ENCODE peak calls at places on chromosome 12, in six cellular contexts. K, L, S, Z, E and R are unnamed samples.

GRCh38 chr12:49887091-49887490 is 16.6 kb downstream of the FAIM2 start:
- DNase-seq in E (no peak), S (no peak), K (no peak), L (peak), Z (no peak), R (no peak)

GRCh38 chr12:106999444-106999843 is 12.5 kb upstream of the MTERF2 start:
- DNase-seq in E (no peak), L (no peak), Z (no peak), K (no peak), S (no peak), R (peak)

GRCh38 chr12:9933966-9934365 is 1.8 kb upstream of the CLEC2A start:
- DNase-seq in E (no peak), Z (no peak), L (no peak), K (no peak), S (no peak), R (no peak)

GRCh38 chr12:11085419-11085818 is 6.7 kb downstream of the TAS2R43 start:
- DNase-seq in Z (no peak), E (peak), L (no peak), S (no peak), K (no peak), R (no peak)

GRCh38 chr12:32025906-32026305 is 66.7 kb downstream of the RESF1 start:
- DNase-seq in K (no peak), Z (peak), L (no peak), S (no peak), E (no peak), R (no peak)

GRCh38 chr12:19026637-19027508 is 102.7 kb upstream of the PLEKHA5 start:
- DNase-seq in E (no peak), L (no peak), Z (no peak), K (no peak), S (no peak), R (no peak)

GRCh38 chr12:89245090-89245489 is 107.2 kb downstream of the DUSP6 start:
- DNase-seq in L (no peak), E (peak), K (no peak), S (no peak), Z (no peak), R (no peak)

GRCh38 chr12:11877869-11878780 is 192.6 kb upstream of the BCL2L14 start:
- DNase-seq in S (no peak), Z (peak), L (peak), K (peak), E (peak), R (no peak)

GRCh38 chr12:116054280-116054679 is 223.2 kb downstream of the MED13L start:
- DNase-seq in L (no peak), S (no peak), Z (no peak), E (no peak), K (no peak), R (no peak)

GRCh38 chr12:120630139-120630895 is 10.1 kb upstream of the CABP1 start:
- DNase-seq in S (no peak), E (no peak), L (no peak), K (no peak), Z (no peak), R (no peak)

GRCh38 chr12:12716151-12716844 is 870 bp upstream of the CDKN1B start:
- DNase-seq in K (peak), Z (no peak), E (peak), L (no peak), S (no peak), R (no peak)

GRCh38 chr12:98399532-98399931 is 115.9 kb upstream of the TMPO start:
- DNase-seq in Z (no peak), S (no peak), L (peak), E (peak), K (no peak), R (no peak)

GRCh38 chr12:48901278-48901677 is 24.0 kb downstream of the FKBP11 start:
- DNase-seq in K (no peak), L (no peak), S (no peak), Z (no peak), E (no peak), R (no peak)

GRCh38 chr12:121453629-121454028 is 53.7 kb downstream of the RNF34 start:
- DNase-seq in K (no peak), S (no peak), E (no peak), Z (no peak), L (no peak), R (no peak)

GRCh38 chr12:108985750-108986149 is 35.1 kb downstream of the SVOP start:
- DNase-seq in K (no peak), S (no peak), Z (no peak), L (no peak), E (no peak), R (no peak)

GRCh38 chr12:119669744-119670472 is 2.0 kb downstream of the PRKAB1 start:
- DNase-seq in Z (peak), K (no peak), S (peak), E (no peak), L (no peak), R (peak)

GRCh38 chr12:52037248-52037861 is 13.9 kb upstream of the NR4A1 start:
- DNase-seq in K (no peak), Z (peak), E (peak), L (peak), S (no peak), R (no peak)

GRCh38 chr12:8689606-8690175 is 8.1 kb upstream of the RIMKLB start:
- DNase-seq in E (no peak), L (no peak), K (no peak), S (no peak), Z (no peak), R (no peak)

GRCh38 chr12:7017870-7018349 is 366 bp downstream of the LPCAT3 start:
- DNase-seq in Z (peak), S (no peak), L (no peak), K (peak), E (no peak), R (no peak)

GRCh38 chr12:49624919-49625577 is 1.7 kb downstream of the PRPF40B start:
- DNase-seq in E (peak), Z (no peak), S (no peak), L (no peak), K (no peak), R (no peak)

GRCh38 chr12:80041691-80042090 is 57.6 kb upstream of the OTOGL start:
- DNase-seq in E (peak), S (no peak), Z (no peak), K (no peak), L (no peak), R (no peak)

GRCh38 chr12:54038760-54039414 is 6.0 kb downstream of the HOXC5 start:
- DNase-seq in S (no peak), K (no peak), E (no peak), Z (no peak), L (no peak), R (peak)

GRCh38 chr12:40248585-40249297 is 23.9 kb downstream of the LRRK2 start:
- DNase-seq in L (no peak), E (peak), Z (no peak), K (no peak), S (no peak), R (peak)

GRCh38 chr12:99505805-99506204 is 141.7 kb upstream of the GARIN6 start:
- DNase-seq in E (peak), S (no peak), Z (no peak), L (no peak), K (no peak), R (no peak)

GRCh38 chr12:114996382-114996781 is 312.4 kb upstream of the TBX3 start:
- DNase-seq in S (no peak), K (no peak), Z (no peak), L (no peak), E (no peak), R (no peak)

GRCh38 chr12:94586589-94587259 is 63.6 kb downstream of the TMCC3 start:
- DNase-seq in Z (peak), E (peak), K (no peak), L (no peak), S (no peak), R (no peak)

DNA sequence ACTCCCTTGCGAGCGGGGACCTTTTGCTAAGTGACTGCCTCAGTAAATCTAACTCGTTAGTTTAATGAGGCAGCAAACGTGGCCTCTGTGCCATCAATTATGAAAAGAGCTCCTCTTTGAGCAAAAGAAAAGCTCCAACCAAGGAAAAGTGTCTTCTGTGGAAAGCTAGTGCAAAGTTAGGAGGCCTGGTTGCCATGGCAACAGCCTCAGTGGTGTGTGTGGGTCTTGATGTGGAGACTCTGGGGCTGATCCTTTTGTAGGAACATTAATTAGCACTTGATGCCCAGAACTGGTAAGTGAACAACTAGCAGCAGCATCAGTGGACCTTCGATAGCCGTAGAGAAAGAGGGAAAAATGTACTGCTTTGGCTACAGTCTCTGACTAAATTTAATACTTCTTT is 145.7 kb downstream of the CHST11 start:
- DNase-seq in K (no peak), E (no peak), S (no peak), L (no peak), Z (no peak), R (no peak)
- H3K27ac ChIP-seq in K (no peak), E (no peak), S (no peak), L (no peak), Z (no peak), R (peak)

GRCh38 chr12:110107369-110108281 is 16.5 kb upstream of the IFT81 start:
- DNase-seq in Z (peak), E (peak), K (no peak), S (peak), L (no peak), R (no peak)
- H3K27ac ChIP-seq in Z (peak), E (peak), K (no peak), S (peak), L (peak), R (no peak)

GRCh38 chr12:84157170-84157569 is 755.4 kb downstream of the SLC6A15 start:
- DNase-seq in E (no peak), L (no peak), Z (no peak), K (no peak), S (no peak), R (no peak)
- H3K27ac ChIP-seq in E (no peak), L (no peak), Z (no peak), K (no peak), S (no peak), R (no peak)

GRCh38 chr12:118377891-118378470 is 1.6 kb downstream of the SUDS3 start:
- DNase-seq in K (peak), L (no peak), E (peak), Z (peak), S (peak), R (no peak)
- H3K27ac ChIP-seq in K (peak), L (no peak), E (peak), Z (peak), S (no peak), R (peak)

GRCh38 chr12:132084681-132085635 is 59.2 kb downstream of the DDX51 start:
- DNase-seq in S (peak), L (peak), Z (peak), E (peak), K (no peak), R (no peak)
- H3K27ac ChIP-seq in S (peak), L (peak), Z (peak), E (peak), K (no peak), R (peak)

GRCh38 chr12:47602949-47603558 is 102.8 kb downstream of the RPAP3 start:
- DNase-seq in E (no peak), S (no peak), L (no peak), K (no peak), Z (no peak), R (no peak)
- H3K27ac ChIP-seq in E (no peak), S (no peak), L (no peak), K (no peak), Z (no peak), R (no peak)